ENCODE peak calls at places on chromosome 7, in nine cellular contexts. I is KBM-7; H is cerebellar cortex; C is activated gamma-delta T cell; T is RCC 7860; V is stimulated activated CD8-positive, alpha-beta memory T cell treated with anti-CD3 and anti-CD28 coated beads, Interleukin-12 subunit alpha, Interleukin-12 subunit beta, amount 100 ng/mL, for 4 hours; F is bronchial epithelial cell; M is EH; K is head of caudate nucleus. B is an unnamed sample.

GRCh38 chr7:135672560-135673359 is 10.4 kb downstream of the STMP1 start:
- DNase-seq in I (peak), H (peak), C (no peak), T (peak), V (no peak), F (peak), M (peak), K (no peak), B (peak)

GRCh38 chr7:74344128-74344496 is 54.9 kb downstream of the CLIP2 start:
- DNase-seq in I (no peak), H (no peak), C (no peak), T (peak), V (no peak), F (peak), M (peak), K (no peak), B (no peak)

GRCh38 chr7:83806538-83806937 is 157.6 kb upstream of the SEMA3E start:
- DNase-seq in I (no peak), H (no peak), C (no peak), T (no peak), V (no peak), F (no peak), M (no peak), K (no peak), B (no peak)

GRCh38 chr7:1693419-1693990 is 23.4 kb downstream of the ELFN1 start:
- DNase-seq in I (no peak), H (no peak), C (no peak), T (no peak), V (no peak), F (no peak), M (no peak), K (peak), B (no peak)

GRCh38 chr7:75729851-75730274 is 8.9 kb downstream of the HIP1 start:
- DNase-seq in I (no peak), H (no peak), C (no peak), T (no peak), V (no peak), F (no peak), M (no peak), K (no peak), B (no peak)

GRCh38 chr7:41255716-41256115 is 447.2 kb downstream of the INHBA start:
- DNase-seq in I (no peak), H (no peak), C (no peak), T (no peak), V (no peak), F (no peak), M (no peak), K (no peak), B (no peak)

GRCh38 chr7:47950714-47951113 is 2.4 kb upstream of the PKD1L1 start:
- DNase-seq in I (no peak), H (no peak), C (no peak), T (no peak), V (no peak), F (peak), M (no peak), K (no peak), B (no peak)

GRCh38 chr7:132785861-132786260 is 209.6 kb upstream of the PLXNA4 start:
- DNase-seq in I (no peak), H (no peak), C (no peak), T (no peak), V (no peak), F (no peak), M (no peak), K (no peak), B (no peak)

GRCh38 chr7:6675807-6676405 is 30.8 kb downstream of the ZNF12 start:
- DNase-seq in I (peak), H (no peak), C (no peak), T (no peak), V (no peak), F (no peak), M (no peak), K (no peak), B (no peak)

GRCh38 chr7:92750440-92750839 is 85.9 kb downstream of the CDK6 start:
- DNase-seq in I (no peak), H (no peak), C (no peak), T (no peak), V (no peak), F (no peak), M (peak), K (no peak), B (no peak)

GRCh38 chr7:128099204-128099671 is 68.0 kb upstream of the LRRC4 start:
- DNase-seq in I (no peak), H (no peak), C (no peak), T (peak), V (no peak), F (peak), M (no peak), K (no peak), B (no peak)

GRCh38 chr7:99789441-99790070 is 5.6 kb upstream of the CYP3A4 start:
- DNase-seq in I (no peak), H (no peak), C (no peak), T (peak), V (no peak), F (peak), M (peak), K (no peak), B (no peak)

GRCh38 chr7:96327429-96327828 is 5.5 kb upstream of the SLC25A13 start:
- DNase-seq in I (no peak), H (peak), C (no peak), T (no peak), V (no peak), F (peak), M (no peak), K (no peak), B (no peak)

GRCh38 chr7:144830024-144830785 is 5.6 kb downstream of the TPK1 start:
- DNase-seq in I (no peak), H (no peak), C (no peak), T (peak), V (no peak), F (no peak), M (peak), K (no peak), B (no peak)

GRCh38 chr7:47529826-47530555 is 51.9 kb downstream of the TNS3 start:
- DNase-seq in I (no peak), H (no peak), C (no peak), T (no peak), V (no peak), F (no peak), M (no peak), K (no peak), B (no peak)

GRCh38 chr7:31747553-31747952 is 60.5 kb downstream of the PPP1R17 start:
- DNase-seq in I (no peak), H (no peak), C (no peak), T (no peak), V (no peak), F (peak), M (peak), K (no peak), B (no peak)

GRCh38 chr7:2355079-2356008 is 717 bp downstream of the EIF3B start:
- DNase-seq in I (peak), H (no peak), C (no peak), T (peak), V (peak), F (no peak), M (peak), K (no peak), B (peak)

GRCh38 chr7:126727930-126728331 is 524.8 kb downstream of the GRM8 start:
- DNase-seq in I (peak), H (no peak), C (no peak), T (peak), V (no peak), F (peak), M (peak), K (no peak), B (no peak)

GRCh38 chr7:45985902-45986301 is 64.8 kb upstream of the IGFBP3 start:
- DNase-seq in I (no peak), H (no peak), C (no peak), T (peak), V (no peak), F (peak), M (peak), K (no peak), B (no peak)

B was measured in OCI-LY7.